ENCODE peak calls at places on chromosomes 1 and 21, in ten cellular contexts. F is OCI-LY7, B is K562, P is GM20000, Y is osteocyte, W is ovary, O is heart left ventricle, E is esophagus muscularis mucosa, G is pancreas, C is stomach. H is an unnamed sample.

GRCh38 chr1:205451202-205451601 is 4.6 kb downstream of the BLACAT1 start:
- DNase-seq in P (no peak), B (no peak), F (no peak), E (no peak), W (no peak), O (no peak), G (no peak), C (no peak), Y (no peak), H (no peak)

GRCh38 chr21:42844411-42845113 is 34.8 kb downstream of the WDR4 start:
- DNase-seq in P (no peak), G (peak), Y (no peak), F (no peak), B (no peak), W (peak), E (no peak), C (peak), O (no peak), H (no peak)

GRCh38 chr1:32695098-32695904 is 7.3 kb downstream of the SYNC start:
- DNase-seq in Y (no peak), B (peak), G (peak), C (peak), W (peak), P (no peak), F (no peak), E (no peak), O (peak), H (peak)

GRCh38 chr1:21659099-21659923 is 9.8 kb downstream of the RAP1GAP start:
- DNase-seq in G (peak), Y (peak), O (peak), W (peak), P (peak), E (no peak), B (peak), C (peak), F (peak), H (peak)

GRCh38 chr1:151510957-151511635 is at the start of gene CGN:
- DNase-seq in F (peak), G (peak), O (peak), B (peak), Y (peak), C (peak), W (peak), E (peak), P (peak), H (peak)

GRCh38 chr1:63611231-63611630 is 18.0 kb downstream of the PGM1 start:
- DNase-seq in G (no peak), B (no peak), E (no peak), O (no peak), Y (no peak), F (no peak), W (no peak), P (no peak), C (no peak), H (peak)

GRCh38 chr1:201495447-201496295 is 11.3 kb downstream of the CSRP1 start:
- DNase-seq in O (peak), F (no peak), Y (no peak), E (no peak), B (no peak), W (peak), P (no peak), C (peak), G (no peak), H (no peak)

GRCh38 chr1:167861664-167862381 is 52.1 kb downstream of the ADCY10 start:
- DNase-seq in E (no peak), O (no peak), P (no peak), W (no peak), G (no peak), F (no peak), B (no peak), C (no peak), Y (no peak), H (no peak)

GRCh38 chr1:193427524-193427923 is 241.1 kb upstream of the B3GALT2 start:
- DNase-seq in C (no peak), P (no peak), W (no peak), F (no peak), Y (no peak), B (no peak), O (no peak), E (no peak), G (no peak), H (no peak)

GRCh38 chr1:192516776-192517297 is 58.7 kb upstream of the RGS1 start:
- DNase-seq in W (no peak), G (no peak), B (no peak), C (no peak), O (no peak), P (peak), F (peak), E (no peak), Y (no peak), H (no peak)

GRCh38 chr1:77825356-77825709 is 45.9 kb downstream of the MIGA1 start:
- DNase-seq in F (peak), G (peak), Y (no peak), B (no peak), W (no peak), C (peak), E (no peak), O (no peak), P (peak), H (peak)

GRCh38 chr1:84382127-84382526 is 16.2 kb upstream of the DNASE2B start:
- DNase-seq in E (no peak), C (no peak), Y (no peak), O (no peak), F (no peak), P (no peak), G (no peak), B (no peak), W (no peak), H (no peak)

GRCh38 chr1:23171181-23171755 is 2.6 kb upstream of the LUZP1 start:
- DNase-seq in F (no peak), O (no peak), W (no peak), Y (no peak), C (no peak), G (no peak), E (no peak), B (no peak), P (no peak), H (no peak)

GRCh38 chr1:23343246-23344110 is 606 bp downstream of the HNRNPR start:
- DNase-seq in O (no peak), P (peak), W (no peak), E (no peak), C (peak), B (no peak), G (peak), F (peak), Y (peak), H (peak)

GRCh38 chr21:44067011-44067839 is 40.0 kb upstream of the PWP2 start:
- DNase-seq in E (no peak), O (no peak), Y (no peak), F (no peak), W (no peak), G (no peak), P (no peak), B (no peak), C (no peak), H (no peak)

GRCh38 chr1:912740-913301 is 10.9 kb upstream of the SAMD11 start:
- DNase-seq in C (no peak), B (no peak), G (no peak), P (no peak), Y (no peak), O (peak), E (no peak), F (no peak), W (no peak), H (no peak)

GRCh38 chr1:225762002-225762441 is 15.6 kb upstream of the SRP9 start:
- DNase-seq in Y (no peak), G (no peak), W (no peak), F (no peak), O (no peak), B (no peak), P (no peak), C (peak), E (no peak), H (no peak)

GRCh38 chr21:41898998-41899397 is 19.9 kb upstream of the PRDM15 start:
- DNase-seq in B (no peak), O (no peak), F (no peak), W (no peak), Y (no peak), P (no peak), E (no peak), G (no peak), C (no peak), H (no peak)

GRCh38 chr1:56576880-56577858 is 2.2 kb downstream of the PLPP3 start:
- DNase-seq in C (no peak), Y (no peak), B (no peak), F (peak), W (no peak), G (peak), P (peak), O (no peak), E (no peak), H (peak)

GRCh38 chr1:36014722-36015220 is 69.1 kb upstream of the TEKT2 start:
- DNase-seq in C (no peak), F (no peak), W (no peak), O (no peak), P (no peak), E (no peak), G (no peak), B (no peak), Y (no peak), H (no peak)

GRCh38 chr1:110130113-110130591 is 17.9 kb downstream of the UBL4B start:
- DNase-seq in G (no peak), O (no peak), Y (no peak), C (no peak), W (no peak), P (no peak), E (no peak), F (no peak), B (peak), H (no peak)

GRCh38 chr1:85188530-85188929 is 12.3 kb downstream of the SYDE2 start:
- DNase-seq in P (no peak), O (no peak), G (no peak), C (no peak), W (no peak), F (no peak), E (no peak), Y (no peak), B (no peak), H (peak)

GRCh38 chr21:45509566-45510465 is 32.4 kb downstream of the SLC19A1 start:
- DNase-seq in C (no peak), O (peak), G (no peak), E (no peak), F (no peak), Y (no peak), P (no peak), W (peak), B (peak), H (no peak)

GRCh38 chr1:62912028-62912638 is 128.2 kb downstream of the ATG4C start:
- DNase-seq in F (peak), O (no peak), P (peak), W (no peak), B (peak), G (no peak), E (no peak), Y (no peak), C (no peak), H (peak)

GRCh38 chr1:12407050-12407961 is 177.5 kb downstream of the VPS13D start:
- DNase-seq in C (no peak), P (peak), W (no peak), E (no peak), B (peak), G (no peak), O (no peak), Y (no peak), F (no peak), H (peak)

GRCh38 chr1:236451796-236452373 is 57.8 kb downstream of the EDARADD start:
- DNase-seq in G (no peak), F (peak), P (peak), O (no peak), C (peak), E (no peak), Y (no peak), W (no peak), B (peak), H (peak)
- TF ChIP-seq CTCF in G (peak), F (peak), P (peak), O (peak), C (no peak), E (no peak), Y (peak), W (no peak), B (peak), H (peak)

GRCh38 chr1:183361081-183361480 is 57.1 kb downstream of the NMNAT2 start:
- DNase-seq in G (no peak), Y (no peak), P (no peak), F (no peak), C (no peak), B (no peak), O (no peak), W (no peak), E (no peak), H (no peak)
- TF ChIP-seq CTCF in G (no peak), Y (no peak), P (no peak), F (no peak), C (no peak), B (no peak), O (no peak), W (no peak), E (no peak), H (no peak)

GRCh38 chr1:100543640-100544039 is 5.7 kb downstream of the GPR88 start:
- DNase-seq in B (no peak), F (peak), O (no peak), C (no peak), G (no peak), E (no peak), Y (no peak), P (peak), W (no peak), H (peak)
- TF ChIP-seq CTCF in B (peak), F (peak), O (no peak), C (no peak), G (no peak), E (no peak), Y (peak), P (peak), W (no peak), H (peak)

GRCh38 chr1:203281033-203281432 is 24.3 kb upstream of the BTG2 start:
- DNase-seq in B (no peak), G (peak), C (no peak), P (no peak), W (no peak), F (peak), Y (no peak), E (no peak), O (no peak), H (peak)
- TF ChIP-seq CTCF in B (no peak), G (no peak), C (no peak), P (no peak), W (no peak), F (peak), Y (peak), E (no peak), O (no peak), H (peak)